ENCODE peak calls at places on chromosomes 3 and 15, in seven cellular contexts. S, E, A, O, N, B and R are unnamed samples.

GRCh38 chr3:142276780-142277179 is 51.4 kb upstream of the GK5 start:
- DNase-seq in S (no peak), E (no peak), A (no peak), O (no peak), N (no peak), B (no peak), R (no peak)

GRCh38 chr3:183185696-183186095 is 23.2 kb upstream of the LAMP3 start:
- DNase-seq in S (no peak), E (no peak), A (no peak), O (no peak), N (no peak), B (no peak), R (no peak)

GRCh38 chr3:27426926-27427325 is 57.3 kb downstream of the SLC4A7 start:
- DNase-seq in S (no peak), E (no peak), A (no peak), O (no peak), N (no peak), B (no peak), R (no peak)

GRCh38 chr3:115113367-115113766 is 33.7 kb downstream of the ZBTB20 start:
- DNase-seq in S (no peak), E (no peak), A (no peak), O (peak), N (no peak), B (no peak), R (no peak)

GRCh38 chr3:178777718-178778411 is 241.6 kb downstream of the KCNMB2 start:
- DNase-seq in S (no peak), E (no peak), A (peak), O (no peak), N (no peak), B (no peak), R (no peak)

GRCh38 chr15:68488290-68488689 is 56.3 kb upstream of the ITGA11 start:
- DNase-seq in S (no peak), E (no peak), A (no peak), O (no peak), N (no peak), B (no peak), R (no peak)

GRCh38 chr3:189363856-189364255 is 192.1 kb downstream of the TPRG1 start:
- DNase-seq in S (no peak), E (no peak), A (no peak), O (no peak), N (no peak), B (no peak), R (no peak)

GRCh38 chr15:63551400-63551799 is 45.8 kb upstream of the FBXL22 start:
- DNase-seq in S (no peak), E (no peak), A (no peak), O (no peak), N (no peak), B (no peak), R (no peak)

GRCh38 chr15:63708141-63708772 is 111.1 kb downstream of the FBXL22 start:
- DNase-seq in S (no peak), E (no peak), A (no peak), O (no peak), N (no peak), B (no peak), R (no peak)

GRCh38 chr15:91852741-91853500 is 587 bp upstream of the SLCO3A1 start:
- DNase-seq in S (peak), E (peak), A (no peak), O (peak), N (peak), B (peak), R (peak)

GRCh38 chr15:57353317-57353804 is 22.9 kb upstream of the CGNL1 start:
- DNase-seq in S (peak), E (no peak), A (no peak), O (no peak), N (no peak), B (no peak), R (no peak)

GRCh38 chr3:143134446-143134845 is 14.9 kb downstream of the CHST2 start:
- DNase-seq in S (no peak), E (no peak), A (no peak), O (no peak), N (no peak), B (no peak), R (no peak)

GRCh38 chr3:119601154-119601553 is 3.5 kb downstream of the PLA1A start:
- DNase-seq in S (no peak), E (no peak), A (no peak), O (no peak), N (no peak), B (no peak), R (peak)

GRCh38 chr3:124859025-124859424 is 28.1 kb downstream of the ITGB5 start:
- DNase-seq in S (no peak), E (no peak), A (no peak), O (peak), N (no peak), B (no peak), R (no peak)

GRCh38 chr3:71724584-71725278 is 471 bp downstream of the EIF4E3 start:
- DNase-seq in S (peak), E (peak), A (no peak), O (peak), N (no peak), B (no peak), R (no peak)

GRCh38 chr3:127212231-127212630 is 19.3 kb downstream of the PRR23E start:
- DNase-seq in S (no peak), E (no peak), A (no peak), O (no peak), N (no peak), B (no peak), R (no peak)

GRCh38 chr3:24156466-24156865 is 211.4 kb downstream of the NR1D2 start:
- DNase-seq in S (no peak), E (peak), A (peak), O (no peak), N (no peak), B (no peak), R (no peak)

GRCh38 chr3:25235471-25235870 is 192.6 kb upstream of the RARB start:
- DNase-seq in S (no peak), E (no peak), A (no peak), O (no peak), N (no peak), B (no peak), R (no peak)

GRCh38 chr3:197487911-197488391 is 67.8 kb downstream of the BDH1 start:
- DNase-seq in S (no peak), E (peak), A (no peak), O (no peak), N (peak), B (peak), R (no peak)

GRCh38 chr3:28745904-28746617 is 397.4 kb upstream of the AZI2 start:
- DNase-seq in S (no peak), E (no peak), A (no peak), O (no peak), N (no peak), B (no peak), R (no peak)

GRCh38 chr15:44438402-44438801 is 11.0 kb downstream of the CTDSPL2 start:
- DNase-seq in S (no peak), E (no peak), A (no peak), O (no peak), N (no peak), B (no peak), R (no peak)

GRCh38 chr15:85690546-85691226 is 104.0 kb downstream of the KLHL25 start:
- DNase-seq in S (no peak), E (no peak), A (no peak), O (no peak), N (no peak), B (no peak), R (no peak)

GRCh38 chr3:127134466-127134865 is 58.5 kb upstream of the PRR23E start:
- DNase-seq in S (no peak), E (no peak), A (no peak), O (no peak), N (no peak), B (no peak), R (no peak)

GRCh38 chr3:134359121-134360010 is 14.9 kb downstream of the AMOTL2 start:
- DNase-seq in S (no peak), E (no peak), A (no peak), O (peak), N (no peak), B (no peak), R (peak)

GRCh38 chr15:70451861-70452653 is 311.3 kb downstream of the UACA start:
- DNase-seq in S (peak), E (peak), A (no peak), O (no peak), N (no peak), B (no peak), R (no peak)

GRCh38 chr3:180306691-180307090 is 270.0 kb upstream of the PEX5L start:
- DNase-seq in S (no peak), E (no peak), A (no peak), O (no peak), N (no peak), B (no peak), R (no peak)

GRCh38 chr15:80558631-80559319 is 136.3 kb upstream of the ABHD17C start:
- DNase-seq in S (no peak), E (no peak), A (no peak), O (no peak), N (no peak), B (no peak), R (no peak)

GRCh38 chr3:71208273-71209095 is 375.0 kb downstream of the FOXP1 start:
- DNase-seq in S (no peak), E (peak), A (no peak), O (no peak), N (peak), B (no peak), R (no peak)

GRCh38 chr15:60798821-60799220 is 319.9 kb upstream of the ICE2 start:
- DNase-seq in S (no peak), E (no peak), A (no peak), O (no peak), N (peak), B (no peak), R (no peak)

GRCh38 chr15:101150723-101151040 is 101.2 kb downstream of the CHSY1 start:
- DNase-seq in S (no peak), E (no peak), A (no peak), O (no peak), N (no peak), B (no peak), R (no peak)

GRCh38 chr15:95626501-95627361 is 703.8 kb upstream of the NR2F2 start:
- DNase-seq in S (peak), E (peak), A (no peak), O (no peak), N (no peak), B (no peak), R (no peak)

GRCh38 chr3:46017720-46018119 is 9.6 kb downstream of the XCR1 start:
- DNase-seq in S (no peak), E (peak), A (no peak), O (no peak), N (no peak), B (no peak), R (no peak)

GRCh38 chr3:169929830-169930519 is 18.6 kb downstream of the SAMD7 start:
- DNase-seq in S (no peak), E (peak), A (peak), O (no peak), N (no peak), B (no peak), R (no peak)

GRCh38 chr3:18988619-18989229 is 159.6 kb upstream of the KCNH8 start:
- DNase-seq in S (peak), E (peak), A (no peak), O (no peak), N (peak), B (no peak), R (no peak)

GRCh38 chr15:68578175-68578959 is 426 bp upstream of the CORO2B start:
- DNase-seq in S (peak), E (no peak), A (no peak), O (peak), N (no peak), B (peak), R (peak)

GRCh38 chr15:27025411-27026051 is 54.5 kb downstream of the GABRG3 start:
- DNase-seq in S (no peak), E (no peak), A (no peak), O (no peak), N (no peak), B (no peak), R (no peak)

GRCh38 chr15:73924258-73924921 is 1.9 kb upstream of the LOXL1 start:
- DNase-seq in S (no peak), E (no peak), A (no peak), O (no peak), N (no peak), B (no peak), R (no peak)

GRCh38 chr3:75781079-75781745 is 4.1 kb downstream of the ZNF717 start:
- DNase-seq in S (no peak), E (peak), A (no peak), O (no peak), N (no peak), B (no peak), R (no peak)

GRCh38 chr3:157495846-157496245 is 7.4 kb downstream of the VEPH1 start:
- DNase-seq in S (no peak), E (no peak), A (no peak), O (no peak), N (no peak), B (no peak), R (no peak)

GRCh38 chr3:157500232-157500631 is 3.0 kb downstream of the VEPH1 start:
- DNase-seq in S (no peak), E (peak), A (peak), O (no peak), N (no peak), B (no peak), R (no peak)

GRCh38 chr3:157501863-157502262 is 1.4 kb downstream of the VEPH1 start:
- DNase-seq in S (peak), E (no peak), A (no peak), O (no peak), N (no peak), B (no peak), R (no peak)

GRCh38 chr3:157498374-157498773 is 4.8 kb downstream of the VEPH1 start:
- DNase-seq in S (no peak), E (no peak), A (no peak), O (no peak), N (no peak), B (no peak), R (no peak)

GRCh38 chr3:157499342-157499963 is 3.8 kb downstream of the VEPH1 start:
- DNase-seq in S (peak), E (no peak), A (peak), O (no peak), N (peak), B (peak), R (peak)
- TF ChIP-seq POLR2AphosphoS5 in S (peak), E (no peak), A (peak), O (no peak), N (no peak), B (no peak), R (no peak)

GRCh38 chr3:97389883-97390282 is 374.7 kb upstream of the ARL6 start:
- DNase-seq in S (peak), E (no peak), A (no peak), O (no peak), N (no peak), B (no peak), R (no peak)
- TF ChIP-seq POLR2AphosphoS5 in S (no peak), E (no peak), A (no peak), O (no peak), N (no peak), B (no peak), R (no peak)

DNA sequence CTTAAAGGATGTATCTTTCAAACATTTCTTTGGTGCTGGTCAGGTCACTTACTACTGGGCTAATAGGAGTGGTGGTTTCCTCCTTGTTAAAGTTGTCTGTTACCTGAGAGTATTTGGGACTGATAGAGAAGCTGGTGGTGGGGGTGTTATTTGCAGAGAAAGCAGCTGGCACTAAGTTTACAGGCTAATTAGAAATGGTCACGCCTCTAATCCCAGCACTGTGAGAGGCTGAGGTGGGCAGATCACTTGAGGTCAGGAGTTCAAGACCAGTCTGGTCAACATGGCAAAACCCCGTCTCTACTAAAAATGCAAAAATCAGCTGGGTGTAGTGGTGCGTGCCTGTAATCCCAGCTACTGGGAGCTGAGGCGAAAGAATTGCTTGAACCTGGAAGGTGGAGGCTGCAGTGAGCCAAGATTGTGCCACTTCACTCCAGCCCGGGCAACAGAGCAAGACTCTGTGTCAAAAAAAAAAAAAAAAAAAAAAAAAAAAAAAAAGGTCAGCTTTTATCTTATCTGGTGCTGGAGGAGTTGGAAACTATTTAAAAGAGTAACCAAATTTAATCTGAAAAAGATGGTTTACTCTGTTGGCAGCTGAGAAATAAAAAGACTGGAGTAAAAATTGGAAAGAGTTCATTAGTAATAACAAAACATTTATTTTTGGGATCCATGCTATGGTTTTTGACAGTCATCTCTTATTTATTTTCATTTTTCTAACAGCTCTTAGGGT is 332.6 kb downstream of the PTPRG start:
- DNase-seq in S (no peak), E (no peak), A (no peak), O (no peak), N (no peak), B (no peak), R (no peak)
- TF ChIP-seq POLR2AphosphoS5 in S (no peak), E (no peak), A (no peak), O (no peak), N (no peak), B (no peak), R (no peak)

GRCh38 chr3:11498174-11498573 is 145.5 kb downstream of the VGLL4 start:
- DNase-seq in S (no peak), E (no peak), A (no peak), O (no peak), N (no peak), B (no peak), R (no peak)

GRCh38 chr3:11499144-11499543 is 144.6 kb downstream of the VGLL4 start:
- DNase-seq in S (no peak), E (no peak), A (no peak), O (no peak), N (peak), B (no peak), R (no peak)

GRCh38 chr3:11494131-11494916 is 149.4 kb downstream of the VGLL4 start:
- DNase-seq in S (no peak), E (no peak), A (no peak), O (no peak), N (no peak), B (no peak), R (no peak)

GRCh38 chr3:11495948-11496557 is 147.7 kb downstream of the VGLL4 start:
- DNase-seq in S (peak), E (no peak), A (no peak), O (no peak), N (no peak), B (no peak), R (no peak)

DNA sequence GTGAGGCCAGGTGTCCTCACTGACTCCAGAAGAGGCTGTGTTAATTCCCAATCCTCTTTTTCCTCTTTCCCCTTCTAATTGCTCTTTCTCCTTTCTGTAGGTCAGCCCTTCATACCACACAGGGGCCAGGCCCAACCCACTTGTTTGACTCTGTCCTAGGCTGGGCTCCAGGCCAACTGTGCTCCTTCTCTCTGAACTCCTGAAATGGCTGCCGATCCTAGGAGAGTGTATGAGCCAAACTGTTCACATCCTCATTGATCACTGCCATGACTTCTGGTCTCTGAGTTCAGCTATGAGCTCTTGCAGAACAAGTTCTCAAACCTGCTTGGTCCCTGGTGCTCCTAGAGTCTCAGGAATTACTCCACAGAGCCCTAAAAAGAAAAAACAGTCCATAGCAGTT is 145.1 kb downstream of the VGLL4 start:
- DNase-seq in S (no peak), E (no peak), A (no peak), O (peak), N (peak), B (no peak), R (no peak)
- TF ChIP-seq POLR2AphosphoS5 in S (no peak), E (no peak), A (no peak), O (no peak), N (no peak), B (no peak), R (no peak)